ENCODE peak calls at places on chromosomes 3 and 15, in seven cellular contexts. A, B, W, L, M, E and V are unnamed samples.
A peak's percentile ranks its signal among the peaks of the same experiment; 100 is the strongest.

GRCh38 chr15:84968301-84968700 is 13.4 kb upstream of the PDE8A start:
- DNase-seq in A (no peak), B (no peak), W (no peak), L (no peak), M (no peak), E (no peak), V (no peak)

GRCh38 chr3:190306513-190307163 is 15.6 kb downstream of the CLDN1 start:
- DNase-seq in A (no peak), B (no peak), W (no peak), L (no peak), M (no peak), E (peak; percentile 46), V (no peak)

GRCh38 chr15:89243046-89243690 is 611 bp upstream of the FANCI start:
- DNase-seq in A (no peak), B (no peak), W (no peak), L (no peak), M (no peak), E (no peak), V (no peak)

GRCh38 chr15:64740361-64741170 is 34.8 kb downstream of the RBPMS2 start:
- DNase-seq in A (no peak), B (no peak), W (no peak), L (peak; percentile 83), M (peak; percentile 23), E (no peak), V (no peak)

GRCh38 chr3:188076176-188076575 is 77.8 kb upstream of the LPP start:
- DNase-seq in A (no peak), B (no peak), W (no peak), L (peak; percentile 30), M (no peak), E (no peak), V (no peak)

GRCh38 chr15:38547255-38547997 is 17.2 kb downstream of the RASGRP1 start:
- DNase-seq in A (no peak), B (no peak), W (no peak), L (no peak), M (no peak), E (peak; percentile 72), V (no peak)

GRCh38 chr3:31274406-31275024 is 258.2 kb upstream of the STT3B start:
- DNase-seq in A (no peak), B (no peak), W (no peak), L (no peak), M (no peak), E (no peak), V (no peak)

GRCh38 chr3:171335559-171335958 is 124.6 kb downstream of the TNIK start:
- DNase-seq in A (no peak), B (no peak), W (no peak), L (no peak), M (no peak), E (no peak), V (no peak)

GRCh38 chr3:172125053-172125452 is 85.7 kb downstream of the FNDC3B start:
- DNase-seq in A (no peak), B (no peak), W (no peak), L (no peak), M (no peak), E (no peak), V (no peak)

GRCh38 chr3:188097786-188098185 is 56.2 kb upstream of the LPP start:
- DNase-seq in A (no peak), B (no peak), W (peak; percentile 42), L (no peak), M (peak; percentile 54), E (no peak), V (no peak)

GRCh38 chr3:23459915-23460546 is 256.9 kb downstream of the UBE2E2 start:
- DNase-seq in A (no peak), B (no peak), W (no peak), L (no peak), M (no peak), E (no peak), V (no peak)

GRCh38 chr3:39385456-39386098 is 2.4 kb downstream of the SLC25A38 start:
- DNase-seq in A (peak; percentile 11), B (no peak), W (no peak), L (no peak), M (no peak), E (no peak), V (no peak)

GRCh38 chr3:189739396-189739795 is 108.2 kb downstream of the TP63 start:
- DNase-seq in A (no peak), B (no peak), W (no peak), L (no peak), M (no peak), E (no peak), V (no peak)

GRCh38 chr15:63353887-63354286 is 27.8 kb downstream of the CA12 start:
- DNase-seq in A (no peak), B (peak; percentile 78), W (no peak), L (no peak), M (no peak), E (no peak), V (no peak)

GRCh38 chr3:123661973-123662372 is 77.1 kb upstream of the HACD2 start:
- DNase-seq in A (no peak), B (no peak), W (no peak), L (no peak), M (no peak), E (no peak), V (no peak)

GRCh38 chr3:11764931-11765363 is 81.7 kb downstream of the TAMM41 start:
- DNase-seq in A (no peak), B (peak; percentile 74), W (no peak), L (no peak), M (no peak), E (peak; percentile 95), V (peak; percentile 37)

GRCh38 chr15:41923424-41923999 is 29.7 kb upstream of the SPTBN5 start:
- DNase-seq in A (no peak), B (no peak), W (no peak), L (no peak), M (no peak), E (no peak), V (no peak)

GRCh38 chr3:113495035-113495434 is 19.9 kb downstream of the SPICE1 start:
- DNase-seq in A (peak; percentile 6), B (peak; percentile 37), W (peak; percentile 50), L (no peak), M (peak; percentile 63), E (peak; percentile 32), V (no peak)